ENCODE peak calls at places on chromosomes 16 and 17, in seven cellular contexts. Z is H1, D is HCT116, Q is HepG2, C is GM12878, M is SK-N-SH, N is K562. W is an unnamed sample.

GRCh38 chr16:70290949-70291519 is 1.7 kb upstream of the AARS1 start:
- DNase-seq in D (no peak), M (no peak), C (no peak), Q (no peak), N (no peak), Z (no peak), W (no peak)

GRCh38 chr17:28279411-28279810 is 39.6 kb upstream of the TMEM97 start:
- DNase-seq in Z (no peak), Q (no peak), D (no peak), N (no peak), M (no peak), C (no peak), W (no peak)

GRCh38 chr16:53509906-53510703 is 7.1 kb upstream of the AKTIP start:
- DNase-seq in Z (peak; percentile 63), C (no peak), D (peak; percentile 38), M (peak; percentile 77), N (peak; percentile 75), Q (peak; percentile 67), W (peak; percentile 21)

GRCh38 chr17:3965123-3965800 is 1.0 kb upstream of the ATP2A3 start:
- DNase-seq in C (peak; percentile 33), Q (no peak), Z (peak; percentile 80), D (peak; percentile 22), M (peak; percentile 71), N (peak; percentile 83), W (peak; percentile 66)

GRCh38 chr17:57084361-57084801 is 665 bp upstream of the AKAP1 start:
- DNase-seq in Z (no peak), Q (no peak), D (no peak), M (no peak), N (no peak), C (no peak), W (no peak)

GRCh38 chr17:56592487-56593072 is 919 bp upstream of the NOG start:
- DNase-seq in Z (peak; percentile 93), D (no peak), M (peak; percentile 95), N (peak; percentile 78), C (no peak), Q (peak; percentile 11), W (peak; percentile 52)

GRCh38 chr16:57127836-57128235 is 35.5 kb downstream of the CPNE2 start:
- DNase-seq in N (no peak), C (no peak), M (no peak), Q (no peak), Z (no peak), D (no peak), W (no peak)

GRCh38 chr17:82297280-82297803 is 20.1 kb downstream of the CD7 start:
- DNase-seq in Q (no peak), C (peak; percentile 50), D (no peak), M (peak; percentile 54), N (peak; percentile 59), Z (no peak), W (no peak)

GRCh38 chr17:72118588-72119279 is 2.1 kb upstream of the SOX9 start:
- DNase-seq in N (peak; percentile 39), D (peak; percentile 58), Z (peak; percentile 78), Q (peak; percentile 75), C (peak; percentile 15), M (peak; percentile 83), W (peak; percentile 86)

GRCh38 chr17:57256708-57257112 is 387 bp downstream of the MSI2 start:
- DNase-seq in N (peak; percentile 25), M (no peak), C (no peak), Z (no peak), Q (no peak), D (no peak), W (no peak)

GRCh38 chr16:81630632-81631026 is 148.5 kb upstream of the PLCG2 start:
- DNase-seq in Z (no peak), M (no peak), Q (no peak), C (no peak), N (no peak), D (no peak), W (no peak)

GRCh38 chr16:30659507-30660423 is 1.5 kb downstream of the FBRS start:
- DNase-seq in D (no peak), M (peak; percentile 82), C (no peak), Z (no peak), N (no peak), Q (no peak), W (peak; percentile 34)

GRCh38 chr17:62653002-62653830 is 25.7 kb downstream of the MRC2 start:
- DNase-seq in Z (peak; percentile 90), D (no peak), C (peak; percentile 64), Q (no peak), M (peak; percentile 97), N (peak; percentile 90), W (no peak)

GRCh38 chr16:785563-786535 is 2.3 kb downstream of the RPUSD1 start:
- DNase-seq in D (no peak), M (peak; percentile 86), Q (peak; percentile 31), Z (peak; percentile 97), C (no peak), N (peak; percentile 71), W (peak; percentile 72)

GRCh38 chr17:55056530-55056929 is 88.0 kb downstream of the STXBP4 start:
- DNase-seq in M (peak; percentile 13), C (no peak), D (no peak), N (no peak), Z (no peak), Q (peak; percentile 31), W (peak; percentile 73)

GRCh38 chr17:681738-682137 is 32.9 kb downstream of the VPS53 start:
- DNase-seq in Z (no peak), D (no peak), N (no peak), Q (no peak), C (no peak), M (no peak), W (no peak)

GRCh38 chr17:82497483-82498405 is 21.8 kb upstream of the FOXK2 start:
- DNase-seq in N (no peak), C (no peak), Q (no peak), Z (peak; percentile 68), M (no peak), D (no peak), W (no peak)

GRCh38 chr16:29821663-29822115 is 1.4 kb downstream of the MVP start:
- DNase-seq in N (no peak), C (no peak), D (peak; percentile 70), Q (no peak), Z (no peak), M (no peak), W (no peak)

GRCh38 chr16:50519001-50519400 is 29.2 kb upstream of the NKD1 start:
- DNase-seq in C (no peak), M (no peak), N (no peak), Z (no peak), D (no peak), Q (no peak), W (no peak)

GRCh38 chr16:11188801-11189740 is 66.9 kb downstream of the SOCS1 start:
- DNase-seq in M (no peak), D (no peak), N (no peak), C (no peak), Q (no peak), Z (no peak), W (peak; percentile 32)

GRCh38 chr17:19237389-19238166 is 412 bp downstream of the EPN2 start:
- DNase-seq in M (peak; percentile 78), D (no peak), Z (peak; percentile 84), C (no peak), Q (no peak), N (peak; percentile 25), W (no peak)

GRCh38 chr16:30476991-30477390 is 4.4 kb downstream of the ITGAL start:
- DNase-seq in C (no peak), N (no peak), Z (no peak), M (no peak), D (no peak), Q (no peak), W (no peak)

GRCh38 chr17:80382956-80383355 is 32.0 kb upstream of the ENDOV start:
- DNase-seq in Z (no peak), Q (no peak), C (no peak), N (no peak), M (no peak), D (no peak), W (no peak)

GRCh38 chr16:67662653-67663010 is 1.9 kb downstream of the PARD6A start:
- DNase-seq in N (no peak), C (no peak), M (no peak), D (no peak), Q (no peak), Z (no peak), W (no peak)

GRCh38 chr16:67663151-67663876 is 2.6 kb downstream of the PARD6A start:
- DNase-seq in Q (no peak), Z (peak; percentile 88), D (peak; percentile 15), M (peak; percentile 58), N (no peak), C (no peak), W (peak; percentile 29)

GRCh38 chr16:67664871-67665270 is 1.7 kb downstream of the ENKD1 start:
- DNase-seq in C (no peak), Q (no peak), Z (no peak), D (no peak), N (no peak), M (no peak), W (no peak)

GRCh38 chr16:67664258-67664657 is 2.3 kb downstream of the ENKD1 start:
- DNase-seq in M (no peak), Z (no peak), N (no peak), D (no peak), C (no peak), Q (no peak), W (no peak)

DNA sequence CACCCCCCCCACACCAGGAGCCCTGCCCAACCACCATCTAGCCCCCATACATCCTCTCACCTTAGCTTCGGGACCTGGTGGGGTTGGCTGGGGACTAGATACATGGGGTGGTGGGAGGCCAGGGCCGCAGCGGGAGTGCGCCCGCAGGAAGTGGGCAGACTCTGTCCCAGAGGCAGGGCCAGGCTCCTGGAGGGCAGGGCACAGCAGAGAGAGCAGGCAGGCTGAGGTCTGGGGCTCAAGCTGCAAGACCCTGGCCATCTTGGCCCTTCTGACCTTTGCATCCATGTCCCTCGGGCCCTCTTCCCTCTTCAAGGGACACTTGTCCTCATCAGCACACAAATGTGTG is 2.7 kb downstream of the ENKD1 start:
- DNase-seq in M (no peak), N (no peak), C (no peak), Q (no peak), D (no peak), Z (no peak), W (no peak)
- TF ChIP-seq JUND in M (no peak), N (no peak), C (no peak), Q (no peak), D (no peak), Z (no peak), W (no peak)

DNA sequence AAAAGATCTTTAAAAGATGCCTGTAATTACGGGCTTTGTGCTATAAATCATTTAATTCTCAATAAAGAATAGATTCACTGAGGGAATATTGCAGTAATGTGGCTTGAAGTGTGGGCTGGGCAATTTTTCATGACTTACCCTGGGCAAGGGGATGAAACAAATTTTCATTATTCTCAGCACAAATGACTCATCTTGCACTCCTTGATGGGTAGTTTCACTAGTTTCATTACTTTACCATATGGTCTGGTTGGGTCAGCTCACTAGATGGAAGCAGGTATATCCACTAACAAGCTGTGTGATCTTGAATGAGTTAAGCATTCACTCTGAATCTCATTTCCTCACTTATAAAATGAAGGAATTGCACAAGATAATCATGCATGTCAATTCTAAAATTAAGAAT is 234.3 kb downstream of the ABCC12 start:
- DNase-seq in M (no peak), Z (no peak), C (no peak), D (no peak), N (no peak), Q (no peak), W (no peak)
- TF ChIP-seq JUND in M (no peak), Z (no peak), C (no peak), D (no peak), N (no peak), Q (no peak), W (no peak)

GRCh38 chr16:79325211-79325610 is 275.3 kb downstream of the MAF start:
- DNase-seq in D (no peak), Z (no peak), C (no peak), M (no peak), N (no peak), Q (no peak), W (no peak)
- TF ChIP-seq JUND in D (no peak), Z (no peak), C (no peak), M (no peak), N (no peak), Q (no peak), W (no peak)

GRCh38 chr17:38958326-38958725 is 8.9 kb downstream of the FBXO47 start:
- DNase-seq in D (no peak), M (no peak), N (no peak), Z (no peak), Q (no peak), C (no peak), W (no peak)
- TF ChIP-seq JUND in D (no peak), M (no peak), N (no peak), Z (no peak), Q (no peak), C (no peak), W (no peak)